ENCODE peak calls at places on chromosome 1, in eight cellular contexts. R is T1000; A is CD8-positive, alpha-beta memory T cell; C is GM03348; Y is stomach; T is Calu3; K is HTR-8/SVneo; L is naive thymus-derived CD8-positive, alpha-beta T cell. N is an unnamed sample.

GRCh38 chr1:178134061-178134460 is 40.2 kb downstream of the RASAL2 start:
- DNase-seq in K (peak; percentile 37), R (no peak), C (peak; percentile 62), T (no peak), A (no peak), Y (no peak), L (no peak), N (no peak)

GRCh38 chr1:33824971-33825370 is 38.9 kb upstream of the HMGB4 start:
- DNase-seq in A (no peak), T (no peak), L (no peak), Y (no peak), R (no peak), K (no peak), C (no peak), N (no peak)

GRCh38 chr1:198107041-198107440 is 49.8 kb upstream of the NEK7 start:
- DNase-seq in C (peak; percentile 56), T (peak; percentile 32), K (no peak), L (no peak), A (no peak), R (peak; percentile 21), Y (no peak), N (no peak)

GRCh38 chr1:181101581-181102226 is 13.2 kb downstream of the IER5 start:
- DNase-seq in T (no peak), A (no peak), R (no peak), Y (no peak), C (peak; percentile 44), K (no peak), L (no peak), N (no peak)

GRCh38 chr1:20496241-20496661 is 10.2 kb upstream of the CAMK2N1 start:
- DNase-seq in R (peak; percentile 29), A (no peak), C (no peak), L (no peak), K (no peak), T (peak; percentile 71), Y (no peak), N (no peak)

GRCh38 chr1:107551491-107551890 is 410.7 kb downstream of the NTNG1 start:
- DNase-seq in K (no peak), L (no peak), A (no peak), T (no peak), Y (no peak), C (peak; percentile 21), R (no peak), N (no peak)

GRCh38 chr1:39625462-39626273 is 13.8 kb downstream of the HEYL start:
- DNase-seq in L (no peak), R (no peak), A (no peak), C (peak; percentile 74), T (no peak), K (no peak), Y (peak; percentile 34), N (no peak)

GRCh38 chr1:182754915-182755314 is 34.7 kb upstream of the NPL start:
- DNase-seq in A (no peak), K (no peak), L (no peak), Y (no peak), C (no peak), R (no peak), T (no peak), N (no peak)

GRCh38 chr1:243982451-243983018 is 68.5 kb upstream of the ZBTB18 start:
- DNase-seq in C (no peak), T (no peak), Y (no peak), R (no peak), A (no peak), K (peak; percentile 34), L (no peak), N (no peak)

GRCh38 chr1:28955930-28956552 is 41.7 kb downstream of the EPB41 start:
- DNase-seq in L (no peak), C (no peak), K (no peak), T (no peak), Y (no peak), R (no peak), A (no peak), N (no peak)